ENCODE peak calls at places on chromosome 17, in six cellular contexts. D is GM03348; V is stimulated activated CD4-positive, alpha-beta T cell treated with anti-CD3 and anti-CD28 coated beads, Interleukin-1b, Interleukin-23, amount 100 ng/mL, for 24 hours; S is islet precursor cell; F is activated gamma-delta T cell treated with Interleukin-2 at 50 U/mL for 16 hours; Q is anterior cingulate cortex. J is an unnamed sample.

GRCh38 chr17:81534157-81535006 is 6.2 kb downstream of the FSCN2 start:
- DNase-seq in D (no peak), V (no peak), S (no peak), F (no peak), Q (no peak), J (no peak)

GRCh38 chr17:75526555-75527270 is 1.2 kb downstream of the LLGL2 start:
- DNase-seq in D (no peak), V (no peak), S (no peak), F (no peak), Q (no peak), J (no peak)

GRCh38 chr17:19250421-19251141 is 13.4 kb downstream of the EPN2 start:
- DNase-seq in D (no peak), V (no peak), S (no peak), F (no peak), Q (peak), J (peak)

GRCh38 chr17:19413725-19414124 is 2.7 kb downstream of the RNF112 start:
- DNase-seq in D (no peak), V (no peak), S (no peak), F (no peak), Q (no peak), J (no peak)

GRCh38 chr17:75731086-75731715 is 9.9 kb downstream of the ITGB4 start:
- DNase-seq in D (no peak), V (no peak), S (no peak), F (no peak), Q (no peak), J (no peak)

GRCh38 chr17:42913981-42914617 is 13.5 kb downstream of the G6PC1 start:
- DNase-seq in D (no peak), V (no peak), S (no peak), F (no peak), Q (no peak), J (no peak)

GRCh38 chr17:20300399-20301037 is 166.8 kb downstream of the LGALS9B start:
- DNase-seq in D (peak), V (no peak), S (peak), F (no peak), Q (peak), J (peak)

GRCh38 chr17:3474212-3474611 is 1.6 kb upstream of the ASPA start:
- DNase-seq in D (no peak), V (no peak), S (no peak), F (no peak), Q (no peak), J (no peak)

GRCh38 chr17:77462101-77462500 is 321.3 kb downstream of the SEC14L1 start:
- DNase-seq in D (no peak), V (no peak), S (no peak), F (no peak), Q (no peak), J (no peak)